ENCODE peak calls at places on chromosomes 1 and 21, in eight cellular contexts. X is right lobe of liver, W is H1, R is upper lobe of right lung, N is AG09309, S is tibial artery, P is IMR-90, A is mammary epithelial cell. B is an unnamed sample.

GRCh38 chr1:201709564-201710295 is 119.2 kb upstream of the IPO9 start:
- DNase-seq in W (peak), N (no peak), A (peak), X (no peak), S (peak), R (peak), P (peak), B (peak)

GRCh38 chr1:202049129-202049528 is 38.7 kb downstream of the ELF3 start:
- DNase-seq in N (no peak), S (no peak), X (no peak), R (peak), W (no peak), A (peak), P (no peak), B (no peak)

GRCh38 chr1:116508090-116508983 is 62.5 kb downstream of the CD58 start:
- DNase-seq in P (no peak), X (no peak), R (no peak), S (no peak), A (no peak), W (no peak), N (no peak), B (no peak)

GRCh38 chr1:60156371-60156770 is 82.8 kb upstream of the C1orf87 start:
- DNase-seq in R (no peak), S (no peak), P (no peak), X (no peak), N (no peak), A (no peak), W (no peak), B (no peak)

GRCh38 chr1:38561110-38561509 is 298.5 kb downstream of the RRAGC start:
- DNase-seq in W (no peak), X (no peak), S (no peak), A (no peak), R (no peak), P (no peak), N (no peak), B (no peak)

GRCh38 chr1:15350551-15351200 is 59.0 kb upstream of the EFHD2 start:
- DNase-seq in A (no peak), R (no peak), W (no peak), P (no peak), S (no peak), N (no peak), X (no peak), B (no peak)

GRCh38 chr1:199742547-199742946 is 285.0 kb upstream of the NR5A2 start:
- DNase-seq in S (no peak), R (no peak), X (no peak), A (peak), P (peak), N (peak), W (no peak), B (peak)

GRCh38 chr21:39676054-39676771 is 63.5 kb downstream of the B3GALT5 start:
- DNase-seq in S (no peak), N (no peak), A (peak), R (no peak), X (no peak), W (no peak), P (no peak), B (no peak)

GRCh38 chr1:4681026-4681425 is 26.6 kb downstream of the AJAP1 start:
- DNase-seq in R (no peak), P (no peak), A (no peak), N (no peak), X (peak), S (no peak), W (no peak), B (no peak)

GRCh38 chr1:26740958-26741357 is 45.1 kb downstream of the ARID1A start:
- DNase-seq in S (no peak), R (no peak), N (no peak), X (peak), A (no peak), P (no peak), W (no peak), B (no peak)
- TF ChIP-seq CTCF in S (no peak), R (no peak), N (no peak), X (no peak), A (no peak), P (no peak), W (no peak), B (no peak)

GRCh38 chr1:20329793-20330542 is 39.3 kb downstream of the VWA5B1 start:
- DNase-seq in A (no peak), X (no peak), N (no peak), W (peak), P (no peak), R (peak), S (no peak), B (no peak)
- TF ChIP-seq CTCF in A (peak), X (no peak), N (no peak), W (peak), P (no peak), R (peak), S (no peak), B (no peak)

GRCh38 chr1:119141020-119141424 is 569 bp upstream of the WARS2 start:
- DNase-seq in N (no peak), S (no peak), X (no peak), R (peak), P (no peak), A (no peak), W (peak), B (no peak)
- TF ChIP-seq CTCF in N (peak), S (no peak), X (no peak), R (no peak), P (peak), A (peak), W (peak), B (no peak)

DNA sequence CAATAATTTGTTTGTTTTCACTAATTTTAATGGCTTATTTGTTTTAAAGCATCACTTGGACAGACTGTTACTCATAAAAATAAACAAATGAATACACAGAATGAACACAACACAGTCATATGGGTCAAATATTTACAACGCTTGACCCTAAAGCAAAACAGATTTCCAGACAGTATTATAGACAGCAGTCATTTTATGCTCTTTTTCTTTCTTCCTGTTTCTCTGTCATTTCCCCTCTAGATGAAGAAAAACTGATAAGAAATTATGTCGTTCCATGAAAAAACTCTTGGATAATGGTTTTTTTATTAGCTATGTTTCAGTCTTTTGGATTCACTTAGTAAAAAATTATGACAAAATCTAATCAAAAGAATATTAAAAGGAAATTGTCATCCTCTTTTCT is 297.3 kb upstream of the NEGR1 start:
- DNase-seq in P (no peak), S (no peak), A (no peak), W (no peak), R (no peak), N (no peak), X (no peak), B (no peak)
- TF ChIP-seq CTCF in P (no peak), S (no peak), A (no peak), W (no peak), R (no peak), N (no peak), X (no peak), B (no peak)

DNA sequence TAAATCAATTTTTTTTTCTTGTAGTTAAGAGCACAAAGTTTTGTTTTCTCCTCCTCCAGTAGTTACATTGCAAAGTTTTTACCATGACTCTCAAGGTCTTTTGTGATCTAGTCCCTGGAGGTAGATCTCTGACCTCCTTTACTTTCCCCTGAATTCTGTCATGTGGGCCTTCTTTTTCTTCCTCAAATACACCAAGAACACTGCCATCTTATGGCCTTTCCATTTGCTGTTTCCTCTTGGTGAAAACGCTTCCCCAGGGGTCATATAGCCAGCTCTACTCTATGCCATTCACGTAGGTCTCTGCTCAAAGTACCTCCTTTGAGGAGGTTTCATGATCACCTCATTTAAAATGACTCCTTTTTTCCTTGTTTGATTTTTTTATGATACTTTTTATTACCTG is 2.7 kb downstream of the DDX20 start:
- DNase-seq in X (no peak), W (no peak), N (no peak), S (no peak), P (no peak), A (no peak), R (no peak), B (no peak)
- TF ChIP-seq CTCF in X (no peak), W (peak), N (peak), S (no peak), P (peak), A (no peak), R (no peak), B (no peak)

GRCh38 chr1:106555571-106555970 is 500.9 kb upstream of the PRMT6 start:
- DNase-seq in R (no peak), N (no peak), S (no peak), X (no peak), P (no peak), A (no peak), W (no peak), B (no peak)
- TF ChIP-seq CTCF in R (no peak), N (no peak), S (no peak), X (no peak), P (no peak), A (no peak), W (no peak), B (no peak)

GRCh38 chr1:20713440-20713839 is 4.4 kb downstream of the KIF17 start:
- DNase-seq in N (no peak), P (no peak), X (peak), R (no peak), W (no peak), S (no peak), A (no peak), B (no peak)

GRCh38 chr1:20719261-20719660 is 1.5 kb upstream of the KIF17 start:
- DNase-seq in N (no peak), R (peak), A (no peak), X (peak), S (no peak), W (no peak), P (no peak), B (peak)

GRCh38 chr1:20715406-20715805 is 2.4 kb downstream of the KIF17 start:
- DNase-seq in W (no peak), X (no peak), R (no peak), S (no peak), P (no peak), A (no peak), N (no peak), B (no peak)

GRCh38 chr1:20717452-20718342 is at the start of gene KIF17:
- DNase-seq in W (peak), A (no peak), X (peak), N (no peak), P (peak), S (peak), R (peak), B (peak)

DNA sequence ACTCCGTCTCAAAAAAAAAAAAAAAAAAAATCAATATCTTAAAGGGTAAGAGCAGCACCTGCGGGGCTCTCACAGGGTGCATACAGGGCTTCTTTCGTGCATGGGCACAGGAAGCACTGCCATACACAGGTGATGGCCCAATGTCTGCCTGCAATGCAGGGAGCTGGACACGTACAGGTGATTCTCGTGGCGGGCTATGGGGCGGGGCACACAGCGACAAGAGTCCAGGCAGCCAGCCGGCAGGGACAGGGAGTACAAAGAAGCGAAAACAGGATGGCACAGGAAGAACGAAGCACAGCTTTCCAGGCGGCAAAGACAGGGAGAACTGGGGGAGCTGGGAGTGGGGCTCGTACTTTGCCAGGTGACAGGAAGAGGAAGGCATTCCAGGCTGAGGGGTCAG is 1.6 kb downstream of the KIF17 start:
- DNase-seq in R (no peak), A (no peak), N (no peak), X (no peak), W (no peak), P (no peak), S (no peak), B (no peak)
- TF ChIP-seq CTCF in R (no peak), A (no peak), N (no peak), X (no peak), W (no peak), P (no peak), S (no peak), B (no peak)

GRCh38 chr1:34070201-34070836 is 94.7 kb downstream of the CSMD2 start:
- DNase-seq in S (no peak), X (no peak), W (no peak), P (no peak), R (no peak), A (no peak), N (no peak), B (no peak)

DNA sequence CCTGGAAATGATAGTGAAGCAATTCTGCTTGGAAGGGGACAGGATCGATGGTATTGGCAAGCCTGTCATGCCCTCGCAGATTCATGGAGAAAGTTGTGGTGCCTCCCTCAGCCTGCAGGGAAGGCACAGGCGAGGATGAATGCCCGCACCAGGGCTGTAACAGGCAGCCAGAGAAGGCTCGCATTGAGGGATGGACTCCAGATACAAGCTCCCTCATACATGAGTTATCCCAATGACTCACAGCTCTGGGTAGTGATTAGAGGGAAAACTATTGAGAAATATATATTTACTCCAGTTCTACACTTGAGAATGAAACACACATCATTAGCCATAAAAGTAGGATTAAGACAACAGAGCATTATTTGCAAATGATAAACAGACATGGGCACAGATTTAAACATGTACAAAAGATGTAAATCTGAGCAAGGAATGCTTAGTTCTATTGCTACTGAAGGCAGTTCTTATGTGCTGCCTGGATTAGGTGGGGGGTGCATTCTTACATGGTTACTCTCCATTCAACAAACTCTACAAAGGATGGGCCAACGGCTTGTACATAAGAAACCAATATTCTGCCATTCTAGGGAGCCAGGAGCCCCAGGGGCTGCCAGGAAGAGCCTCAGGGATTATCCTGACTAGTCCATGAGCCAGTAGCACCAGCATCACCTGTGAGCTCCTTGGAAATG is 98.0 kb downstream of the CSMD2 start:
- DNase-seq in N (peak), P (peak), W (no peak), A (no peak), R (no peak), X (no peak), S (no peak), B (no peak)
- TF ChIP-seq CTCF in N (peak), P (no peak), W (no peak), A (no peak), R (no peak), X (no peak), S (no peak), B (no peak)

DNA sequence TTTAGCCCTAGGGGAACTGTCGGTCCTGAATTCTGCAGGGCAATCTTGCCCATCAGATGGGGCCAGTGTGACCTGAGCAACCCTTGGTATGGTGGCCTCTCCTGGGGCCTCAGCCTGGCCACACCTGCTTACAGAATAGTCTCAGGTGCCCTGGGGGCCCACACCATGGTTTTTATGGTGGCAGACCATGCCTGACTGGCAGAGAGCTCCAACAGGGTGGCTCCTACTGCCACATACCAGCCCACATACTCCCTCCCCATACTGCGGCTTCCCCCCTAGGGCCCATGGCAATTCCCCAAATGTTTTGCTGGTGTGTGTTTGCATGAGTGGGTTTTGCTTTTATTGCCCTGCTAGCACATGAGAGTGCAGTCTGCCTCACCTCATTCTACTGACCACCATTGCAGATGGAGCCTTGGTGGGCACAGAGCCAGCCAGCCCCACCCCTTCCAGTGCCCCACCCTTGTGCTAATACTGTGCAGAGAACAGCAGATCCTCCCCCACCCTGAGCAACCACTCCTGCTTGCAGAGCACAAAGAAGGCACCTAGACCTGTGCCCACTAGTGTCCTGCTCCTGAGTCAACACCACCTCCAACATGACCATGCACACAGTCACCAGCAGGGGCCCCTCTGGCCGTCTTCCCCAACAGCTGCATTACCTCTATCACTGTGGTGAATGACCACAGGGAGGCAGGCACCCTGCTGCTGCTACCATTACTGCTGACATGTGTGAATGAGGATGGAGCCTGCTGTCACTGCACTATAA is 86.8 kb downstream of the GDAP2 start:
- DNase-seq in X (no peak), N (no peak), R (no peak), W (peak), A (no peak), P (no peak), S (no peak), B (no peak)
- TF ChIP-seq CTCF in X (no peak), N (no peak), R (no peak), W (peak), A (no peak), P (no peak), S (no peak), B (peak)